ENCODE peak calls at places on chromosomes 1 and 21, in six cellular contexts. One of them, this sample, is unnamed.

GRCh38 chr1:228346731-228347130 is 59.9 kb downstream of the TRIM11 start:
- DNase-seq in fibroblast of the aortic adventitia: no peak
- DNase-seq in GM03348: no peak
- DNase-seq in activated naive CD4-positive, alpha-beta T cell treated with anti-CD3 and anti-CD28 coated beads, Interleukin-2, amount 50 U/mL, for 16 hours: no peak
- DNase-seq in NCI-H2081: no peak
- DNase-seq in AG10803: no peak
- DNase-seq in this sample: no peak

GRCh38 chr1:244735404-244735803 is 82.5 kb downstream of the DESI2 start:
- DNase-seq in NCI-H2081: no peak
- DNase-seq in fibroblast of the aortic adventitia: no peak
- DNase-seq in AG10803: peak
- DNase-seq in activated naive CD4-positive, alpha-beta T cell treated with anti-CD3 and anti-CD28 coated beads, Interleukin-2, amount 50 U/mL, for 16 hours: no peak
- DNase-seq in GM03348: no peak
- DNase-seq in this sample: no peak

GRCh38 chr1:220432408-220432807 is 95.5 kb upstream of the MARK1 start:
- DNase-seq in fibroblast of the aortic adventitia: no peak
- DNase-seq in NCI-H2081: no peak
- DNase-seq in AG10803: no peak
- DNase-seq in activated naive CD4-positive, alpha-beta T cell treated with anti-CD3 and anti-CD28 coated beads, Interleukin-2, amount 50 U/mL, for 16 hours: no peak
- DNase-seq in GM03348: no peak
- DNase-seq in this sample: no peak

GRCh38 chr1:223374064-223374610 is 10.2 kb upstream of the SUSD4 start:
- DNase-seq in fibroblast of the aortic adventitia: no peak
- DNase-seq in GM03348: no peak
- DNase-seq in AG10803: no peak
- DNase-seq in NCI-H2081: no peak
- DNase-seq in activated naive CD4-positive, alpha-beta T cell treated with anti-CD3 and anti-CD28 coated beads, Interleukin-2, amount 50 U/mL, for 16 hours: no peak
- DNase-seq in this sample: no peak

GRCh38 chr1:186605762-186606350 is 74.4 kb downstream of the PTGS2 start:
- DNase-seq in GM03348: peak
- DNase-seq in AG10803: peak
- DNase-seq in activated naive CD4-positive, alpha-beta T cell treated with anti-CD3 and anti-CD28 coated beads, Interleukin-2, amount 50 U/mL, for 16 hours: peak
- DNase-seq in NCI-H2081: peak
- DNase-seq in fibroblast of the aortic adventitia: peak
- DNase-seq in this sample: no peak

GRCh38 chr1:65948609-65949229 is 156.0 kb downstream of the PDE4B start:
- DNase-seq in NCI-H2081: no peak
- DNase-seq in GM03348: peak
- DNase-seq in fibroblast of the aortic adventitia: peak
- DNase-seq in AG10803: peak
- DNase-seq in activated naive CD4-positive, alpha-beta T cell treated with anti-CD3 and anti-CD28 coated beads, Interleukin-2, amount 50 U/mL, for 16 hours: no peak
- DNase-seq in this sample: no peak

GRCh38 chr1:145706282-145706681 is 886 bp downstream of the PDZK1 start:
- DNase-seq in NCI-H2081: no peak
- DNase-seq in GM03348: peak
- DNase-seq in fibroblast of the aortic adventitia: peak
- DNase-seq in AG10803: peak
- DNase-seq in activated naive CD4-positive, alpha-beta T cell treated with anti-CD3 and anti-CD28 coated beads, Interleukin-2, amount 50 U/mL, for 16 hours: no peak
- DNase-seq in this sample: no peak

GRCh38 chr1:10819198-10819901 is 22.9 kb upstream of the CASZ1 start:
- DNase-seq in NCI-H2081: no peak
- DNase-seq in fibroblast of the aortic adventitia: no peak
- DNase-seq in activated naive CD4-positive, alpha-beta T cell treated with anti-CD3 and anti-CD28 coated beads, Interleukin-2, amount 50 U/mL, for 16 hours: no peak
- DNase-seq in GM03348: no peak
- DNase-seq in AG10803: no peak
- DNase-seq in this sample: no peak

GRCh38 chr1:31040038-31040437 is 25.5 kb downstream of the PUM1 start:
- DNase-seq in GM03348: no peak
- DNase-seq in fibroblast of the aortic adventitia: no peak
- DNase-seq in NCI-H2081: peak
- DNase-seq in activated naive CD4-positive, alpha-beta T cell treated with anti-CD3 and anti-CD28 coated beads, Interleukin-2, amount 50 U/mL, for 16 hours: no peak
- DNase-seq in AG10803: no peak
- DNase-seq in this sample: no peak

GRCh38 chr1:235657269-235657668 is 7.7 kb upstream of the GNG4 start:
- DNase-seq in GM03348: no peak
- DNase-seq in fibroblast of the aortic adventitia: no peak
- DNase-seq in activated naive CD4-positive, alpha-beta T cell treated with anti-CD3 and anti-CD28 coated beads, Interleukin-2, amount 50 U/mL, for 16 hours: no peak
- DNase-seq in NCI-H2081: no peak
- DNase-seq in AG10803: no peak
- DNase-seq in this sample: no peak

GRCh38 chr1:112388436-112388835 is 7.6 kb upstream of the CTTNBP2NL start:
- DNase-seq in GM03348: no peak
- DNase-seq in fibroblast of the aortic adventitia: peak
- DNase-seq in AG10803: peak
- DNase-seq in activated naive CD4-positive, alpha-beta T cell treated with anti-CD3 and anti-CD28 coated beads, Interleukin-2, amount 50 U/mL, for 16 hours: no peak
- DNase-seq in NCI-H2081: peak
- DNase-seq in this sample: peak

GRCh38 chr21:46159390-46159789 is 4.0 kb upstream of the FTCD start:
- DNase-seq in NCI-H2081: no peak
- DNase-seq in AG10803: no peak
- DNase-seq in fibroblast of the aortic adventitia: no peak
- DNase-seq in GM03348: no peak
- DNase-seq in activated naive CD4-positive, alpha-beta T cell treated with anti-CD3 and anti-CD28 coated beads, Interleukin-2, amount 50 U/mL, for 16 hours: no peak
- DNase-seq in this sample: no peak

GRCh38 chr1:11406845-11407244 is 72.1 kb upstream of the DISP3 start:
- DNase-seq in AG10803: no peak
- DNase-seq in GM03348: no peak
- DNase-seq in activated naive CD4-positive, alpha-beta T cell treated with anti-CD3 and anti-CD28 coated beads, Interleukin-2, amount 50 U/mL, for 16 hours: no peak
- DNase-seq in fibroblast of the aortic adventitia: no peak
- DNase-seq in NCI-H2081: no peak
- DNase-seq in this sample: no peak

GRCh38 chr1:177334276-177334675 is 163.5 kb downstream of the BRINP2 start:
- DNase-seq in fibroblast of the aortic adventitia: no peak
- DNase-seq in GM03348: no peak
- DNase-seq in NCI-H2081: no peak
- DNase-seq in AG10803: no peak
- DNase-seq in activated naive CD4-positive, alpha-beta T cell treated with anti-CD3 and anti-CD28 coated beads, Interleukin-2, amount 50 U/mL, for 16 hours: no peak
- DNase-seq in this sample: no peak

GRCh38 chr1:34398205-34398915 is 221.7 kb downstream of the C1orf94 start:
- DNase-seq in NCI-H2081: no peak
- DNase-seq in GM03348: no peak
- DNase-seq in AG10803: no peak
- DNase-seq in fibroblast of the aortic adventitia: no peak
- DNase-seq in activated naive CD4-positive, alpha-beta T cell treated with anti-CD3 and anti-CD28 coated beads, Interleukin-2, amount 50 U/mL, for 16 hours: no peak
- DNase-seq in this sample: no peak

GRCh38 chr1:210691039-210691438 is 362.3 kb downstream of the HHAT start:
- DNase-seq in fibroblast of the aortic adventitia: no peak
- DNase-seq in GM03348: no peak
- DNase-seq in AG10803: no peak
- DNase-seq in activated naive CD4-positive, alpha-beta T cell treated with anti-CD3 and anti-CD28 coated beads, Interleukin-2, amount 50 U/mL, for 16 hours: no peak
- DNase-seq in NCI-H2081: peak
- DNase-seq in this sample: no peak

GRCh38 chr1:203263496-203263895 is 34.0 kb upstream of the CHIT1 start:
- DNase-seq in fibroblast of the aortic adventitia: no peak
- DNase-seq in AG10803: no peak
- DNase-seq in GM03348: no peak
- DNase-seq in NCI-H2081: no peak
- DNase-seq in activated naive CD4-positive, alpha-beta T cell treated with anti-CD3 and anti-CD28 coated beads, Interleukin-2, amount 50 U/mL, for 16 hours: no peak
- DNase-seq in this sample: no peak

GRCh38 chr1:61273861-61274260 is 191.5 kb downstream of the NFIA start:
- DNase-seq in activated naive CD4-positive, alpha-beta T cell treated with anti-CD3 and anti-CD28 coated beads, Interleukin-2, amount 50 U/mL, for 16 hours: no peak
- DNase-seq in AG10803: no peak
- DNase-seq in GM03348: no peak
- DNase-seq in NCI-H2081: no peak
- DNase-seq in fibroblast of the aortic adventitia: peak
- DNase-seq in this sample: no peak

GRCh38 chr1:12472798-12473551 is 145.0 kb downstream of the DHRS3 start:
- DNase-seq in GM03348: no peak
- DNase-seq in NCI-H2081: no peak
- DNase-seq in fibroblast of the aortic adventitia: no peak
- DNase-seq in AG10803: no peak
- DNase-seq in activated naive CD4-positive, alpha-beta T cell treated with anti-CD3 and anti-CD28 coated beads, Interleukin-2, amount 50 U/mL, for 16 hours: peak
- DNase-seq in this sample: no peak

GRCh38 chr1:172533511-172534116 is 664 bp downstream of the SUCO start:
- DNase-seq in fibroblast of the aortic adventitia: peak
- DNase-seq in NCI-H2081: peak
- DNase-seq in GM03348: no peak
- DNase-seq in activated naive CD4-positive, alpha-beta T cell treated with anti-CD3 and anti-CD28 coated beads, Interleukin-2, amount 50 U/mL, for 16 hours: peak
- DNase-seq in AG10803: peak
- DNase-seq in this sample: peak

GRCh38 chr1:58310881-58311280 is 235.6 kb downstream of the OMA1 start:
- DNase-seq in fibroblast of the aortic adventitia: no peak
- DNase-seq in activated naive CD4-positive, alpha-beta T cell treated with anti-CD3 and anti-CD28 coated beads, Interleukin-2, amount 50 U/mL, for 16 hours: no peak
- DNase-seq in AG10803: no peak
- DNase-seq in NCI-H2081: no peak
- DNase-seq in GM03348: no peak
- DNase-seq in this sample: no peak

GRCh38 chr1:156336242-156336641 is 1.9 kb downstream of the CCT3 start:
- DNase-seq in GM03348: no peak
- DNase-seq in NCI-H2081: no peak
- DNase-seq in activated naive CD4-positive, alpha-beta T cell treated with anti-CD3 and anti-CD28 coated beads, Interleukin-2, amount 50 U/mL, for 16 hours: no peak
- DNase-seq in AG10803: no peak
- DNase-seq in fibroblast of the aortic adventitia: no peak
- DNase-seq in this sample: no peak

GRCh38 chr1:7584157-7584556 is 186.9 kb upstream of the VAMP3 start:
- DNase-seq in fibroblast of the aortic adventitia: no peak
- DNase-seq in activated naive CD4-positive, alpha-beta T cell treated with anti-CD3 and anti-CD28 coated beads, Interleukin-2, amount 50 U/mL, for 16 hours: no peak
- DNase-seq in AG10803: no peak
- DNase-seq in NCI-H2081: no peak
- DNase-seq in GM03348: no peak
- DNase-seq in this sample: no peak